ENCODE peak calls at places on chromosomes 16 and 17, in nine cellular contexts. G, F, V, Q, K, T, E, D and W are unnamed samples.

GRCh38 chr17:43482103-43483012 is 1.4 kb upstream of the DHX8 start:
- DNase-seq in E (no peak), G (peak), F (no peak), T (no peak), K (no peak), V (no peak), Q (no peak), D (no peak), W (no peak)

GRCh38 chr16:10376229-10376628 is 9.6 kb upstream of the ATF7IP2 start:
- DNase-seq in E (no peak), T (no peak), D (no peak), F (no peak), G (no peak), V (no peak), Q (no peak), K (no peak), W (no peak)

GRCh38 chr16:66549284-66550131 is at the start of gene TK2:
- DNase-seq in F (peak), Q (peak), D (peak), T (peak), V (peak), G (peak), K (peak), E (peak), W (peak)

GRCh38 chr16:970766-971581 is at the start of gene LMF1:
- DNase-seq in T (peak), V (peak), E (peak), G (peak), K (peak), F (peak), D (peak), Q (peak), W (peak)

GRCh38 chr17:75835315-75835987 is 8.8 kb downstream of the UNC13D start:
- DNase-seq in K (no peak), Q (no peak), G (peak), V (no peak), D (no peak), T (no peak), E (no peak), F (no peak), W (no peak)

GRCh38 chr16:86931410-86931941 is 353.1 kb downstream of the FOXL1 start:
- DNase-seq in F (peak), V (no peak), Q (no peak), T (peak), K (no peak), G (no peak), D (peak), E (peak), W (peak)

GRCh38 chr17:45722161-45722560 is 62.0 kb upstream of the CRHR1 start:
- DNase-seq in G (peak), F (no peak), D (no peak), K (no peak), T (peak), V (peak), E (peak), Q (no peak), W (no peak)

GRCh38 chr17:37743875-37744632 is 805 bp downstream of the HNF1B start:
- DNase-seq in G (peak), D (no peak), E (no peak), F (no peak), T (no peak), Q (no peak), K (peak), V (peak), W (no peak)

GRCh38 chr17:51947160-51947559 is 211.4 kb downstream of the CA10 start:
- DNase-seq in F (no peak), T (no peak), K (no peak), D (no peak), E (no peak), Q (no peak), V (no peak), G (peak), W (no peak)

GRCh38 chr16:89373355-89374110 is 116.8 kb downstream of the ANKRD11 start:
- DNase-seq in F (peak), Q (no peak), D (no peak), G (no peak), T (peak), E (peak), V (no peak), K (no peak), W (no peak)

GRCh38 chr16:87145181-87146176 is 171.7 kb downstream of the C16orf95 start:
- DNase-seq in G (no peak), V (no peak), K (no peak), F (no peak), E (peak), T (peak), Q (no peak), D (no peak), W (no peak)

GRCh38 chr17:12510535-12510934 is 155.2 kb upstream of the MYOCD start:
- DNase-seq in F (no peak), K (no peak), Q (no peak), G (no peak), D (no peak), E (peak), V (no peak), T (no peak), W (peak)

GRCh38 chr16:28621756-28622155 is 11.9 kb upstream of the SULT1A1 start:
- DNase-seq in K (no peak), E (no peak), F (no peak), T (no peak), G (no peak), D (no peak), Q (no peak), V (no peak), W (no peak)

GRCh38 chr17:55763856-55764255 is 13.0 kb downstream of the PCTP start:
- DNase-seq in T (peak), E (peak), K (no peak), V (no peak), Q (no peak), D (no peak), F (no peak), G (no peak), W (peak)

GRCh38 chr17:77320501-77321256 is 179.9 kb downstream of the SEC14L1 start:
- DNase-seq in D (no peak), G (no peak), V (no peak), K (no peak), Q (no peak), F (no peak), E (peak), T (no peak), W (peak)